ENCODE peak calls at places on chromosomes 5 and 9, in seven cellular contexts. X is Calu3; W is ACHN; A is stimulated activated CD8-positive, alpha-beta memory T cell treated with anti-CD3 and anti-CD28 coated beads, Interleukin-7, amount 100 ng/mL, for 24 hours; Y is fibroblast of mammary gland; T is pancreas; U is esophagus squamous epithelium. D is an unnamed sample.

GRCh38 chr5:171724771-171725609 is 60.6 kb upstream of the SMIM23 start:
- DNase-seq in X (no peak), W (no peak), A (no peak), Y (peak; percentile 48), T (no peak), U (no peak), D (no peak)

GRCh38 chr9:69655065-69655464 is 17.1 kb downstream of the APBA1 start:
- DNase-seq in X (no peak), W (no peak), A (no peak), Y (no peak), T (no peak), U (no peak), D (no peak)

GRCh38 chr5:17306726-17307091 is 89.3 kb downstream of the BASP1 start:
- DNase-seq in X (no peak), W (no peak), A (no peak), Y (no peak), T (no peak), U (no peak), D (no peak)

GRCh38 chr5:14869286-14870164 is 2.1 kb downstream of the ANKH start:
- DNase-seq in X (no peak), W (no peak), A (no peak), Y (peak; percentile 7), T (no peak), U (no peak), D (no peak)

GRCh38 chr9:132894343-132894742 is 15.6 kb downstream of the SPACA9 start:
- DNase-seq in X (no peak), W (no peak), A (no peak), Y (no peak), T (no peak), U (no peak), D (no peak)

GRCh38 chr5:129804705-129805104 is 56.8 kb downstream of the MINAR2 start:
- DNase-seq in X (no peak), W (no peak), A (no peak), Y (no peak), T (no peak), U (no peak), D (no peak)

GRCh38 chr9:20112367-20112766 is 323.5 kb upstream of the SLC24A2 start:
- DNase-seq in X (no peak), W (no peak), A (no peak), Y (no peak), T (no peak), U (no peak), D (no peak)

GRCh38 chr5:146662229-146662628 is 146.2 kb upstream of the GPR151 start:
- DNase-seq in X (peak; percentile 28), W (peak; percentile 32), A (no peak), Y (peak; percentile 40), T (no peak), U (no peak), D (no peak)

GRCh38 chr5:94433393-94434149 is 184.8 kb downstream of the KIAA0825 start:
- DNase-seq in X (peak; percentile 25), W (no peak), A (no peak), Y (peak; percentile 95), T (peak; percentile 12), U (no peak), D (no peak)

GRCh38 chr5:158770506-158770905 is 329.2 kb downstream of the EBF1 start:
- DNase-seq in X (peak; percentile 30), W (peak; percentile 6), A (no peak), Y (peak; percentile 75), T (no peak), U (no peak), D (no peak)

GRCh38 chr9:38068616-38068865 is 486 bp downstream of the SHB start:
- DNase-seq in X (no peak), W (peak; percentile 61), A (no peak), Y (no peak), T (peak; percentile 38), U (no peak), D (peak; percentile 34)

GRCh38 chr5:53362521-53362941 is 117.9 kb upstream of the FST start:
- DNase-seq in X (peak; percentile 60), W (no peak), A (no peak), Y (peak; percentile 98), T (no peak), U (no peak), D (no peak)

GRCh38 chr9:89839427-89839826 is 234.6 kb downstream of the GADD45G start:
- DNase-seq in X (no peak), W (no peak), A (no peak), Y (no peak), T (no peak), U (no peak), D (no peak)

GRCh38 chr5:172860520-172861443 is 26.7 kb downstream of the ERGIC1 start:
- DNase-seq in X (no peak), W (no peak), A (no peak), Y (peak; percentile 92), T (peak; percentile 69), U (no peak), D (no peak)

GRCh38 chr5:72366324-72366976 is 46.3 kb downstream of the PTCD2 start:
- DNase-seq in X (peak; percentile 67), W (peak; percentile 72), A (no peak), Y (peak; percentile 79), T (peak; percentile 68), U (no peak), D (peak; percentile 4)

GRCh38 chr5:124590686-124591085 is 155.8 kb downstream of the ZNF608 start:
- DNase-seq in X (no peak), W (no peak), A (no peak), Y (no peak), T (no peak), U (no peak), D (no peak)

GRCh38 chr5:32290922-32291321 is 21.8 kb downstream of the MTMR12 start:
- DNase-seq in X (no peak), W (no peak), A (no peak), Y (no peak), T (peak; percentile 35), U (no peak), D (no peak)

GRCh38 chr9:114339130-114339908 is 9.7 kb downstream of the ORM2 start:
- DNase-seq in X (peak; percentile 23), W (peak; percentile 55), A (peak; percentile 41), Y (peak; percentile 60), T (peak; percentile 11), U (no peak), D (peak; percentile 47)

GRCh38 chr9:4962085-4962484 is 23.0 kb upstream of the JAK2 start:
- DNase-seq in X (no peak), W (no peak), A (no peak), Y (no peak), T (no peak), U (no peak), D (no peak)

GRCh38 chr9:35852876-35853865 is 17.0 kb downstream of the OR13J1 start:
- DNase-seq in X (no peak), W (no peak), A (no peak), Y (no peak), T (no peak), U (no peak), D (no peak)

GRCh38 chr9:19894975-19895374 is 106.1 kb upstream of the SLC24A2 start:
- DNase-seq in X (no peak), W (no peak), A (no peak), Y (peak; percentile 26), T (no peak), U (no peak), D (no peak)

GRCh38 chr5:38420691-38421395 is 135.6 kb downstream of the LIFR start:
- DNase-seq in X (peak; percentile 63), W (peak; percentile 60), A (no peak), Y (peak; percentile 80), T (peak; percentile 38), U (no peak), D (no peak)

D was measured in T-helper 9 cell.